ENCODE peak calls at places on chromosomes 6 and 20, in five cellular contexts. W is left ventricle myocardium inferior; X is AG04450; Y is activated CD4-positive, alpha-beta T cell treated with anti-CD3 and anti-CD28 coated beads for 4 hours; N is stimulated activated CD4-positive, alpha-beta T cell treated with anti-CD3 and anti-CD28 coated beads, Interleukin-4, amount 100 ng/mL, for 48 hours. L is an unnamed sample.

GRCh38 chr6:169935348-169935718 is 183.9 kb downstream of the ERMARD start:
- DNase-seq in W (no peak), Y (no peak), N (no peak), X (no peak), L (peak)

GRCh38 chr6:128327890-128328289 is 192.5 kb downstream of the PTPRK start:
- DNase-seq in X (no peak), Y (peak), N (no peak), W (no peak), L (no peak)

GRCh38 chr20:59603727-59604608 is at the start of gene PHACTR3:
- DNase-seq in X (no peak), W (no peak), N (no peak), Y (no peak), L (no peak)

GRCh38 chr6:16079354-16079753 is 49.5 kb upstream of the MYLIP start:
- DNase-seq in W (no peak), Y (no peak), N (no peak), X (no peak), L (no peak)

GRCh38 chr6:150514806-150515362 is 84.8 kb upstream of the PLEKHG1 start:
- DNase-seq in X (no peak), W (no peak), N (no peak), Y (no peak), L (no peak)

GRCh38 chr6:133973109-133973971 is 20.3 kb downstream of the TBPL1 start:
- DNase-seq in N (no peak), X (peak), Y (no peak), W (no peak), L (no peak)

GRCh38 chr6:41577865-41578713 is 31.9 kb downstream of the FOXP4 start:
- DNase-seq in W (no peak), X (no peak), N (no peak), Y (no peak), L (no peak)

GRCh38 chr20:24470782-24471582 is 1.6 kb downstream of the SYNDIG1 start:
- DNase-seq in N (no peak), W (no peak), X (no peak), Y (no peak), L (no peak)

GRCh38 chr6:7087066-7087465 is 20.7 kb upstream of the RREB1 start:
- DNase-seq in W (no peak), X (no peak), N (no peak), Y (no peak), L (no peak)

GRCh38 chr6:80382796-80383195 is 276.3 kb downstream of the BCKDHB start:
- DNase-seq in N (no peak), Y (no peak), W (no peak), X (no peak), L (no peak)

GRCh38 chr6:90083891-90084290 is 189.6 kb downstream of the GJA10 start:
- DNase-seq in X (no peak), N (no peak), W (no peak), Y (peak), L (no peak)

GRCh38 chr6:34243131-34243771 is 5.6 kb downstream of the SMIM29 start:
- DNase-seq in N (no peak), W (no peak), Y (peak), X (no peak), L (no peak)

GRCh38 chr6:91407706-91408105 is 820.8 kb upstream of the MAP3K7 start:
- DNase-seq in N (no peak), W (no peak), Y (no peak), X (no peak), L (no peak)

GRCh38 chr6:38567436-38567835 is 72.3 kb downstream of the BTBD9 start:
- DNase-seq in N (no peak), Y (no peak), X (peak), W (peak), L (no peak)

GRCh38 chr6:7461416-7461815 is 71.8 kb downstream of the RIOK1 start:
- DNase-seq in Y (no peak), X (no peak), W (no peak), N (no peak), L (no peak)

GRCh38 chr6:169342655-169343054 is 89.0 kb upstream of the THBS2 start:
- DNase-seq in W (no peak), Y (no peak), X (no peak), N (no peak), L (no peak)

GRCh38 chr20:50224052-50224451 is 33.4 kb downstream of the CEBPB start:
- DNase-seq in X (no peak), N (no peak), Y (no peak), W (no peak), L (no peak)

GRCh38 chr6:165755583-165755982 is 92.5 kb upstream of the PDE10A start:
- DNase-seq in X (no peak), W (no peak), Y (no peak), N (no peak), L (no peak)

L was measured in kidney epithelial cell.